ENCODE peak calls at places on chromosomes 3 and 15, in four cellular contexts. One of them, this sample, is unnamed.

GRCh38 chr3:23019596-23020300 is 183.4 kb upstream of the UBE2E2 start:
- DNase-seq in IMR-90: no peak
- DNase-seq in H1: no peak
- DNase-seq in H9: no peak
- DNase-seq in this sample: peak

GRCh38 chr15:72339777-72340177 is 19.8 kb upstream of the CELF6 start:
- DNase-seq in H9: no peak
- DNase-seq in IMR-90: peak
- DNase-seq in H1: no peak
- DNase-seq in this sample: no peak

GRCh38 chr3:71753716-71754609 is at the start of gene GPR27:
- DNase-seq in H1: no peak
- DNase-seq in H9: peak
- DNase-seq in IMR-90: peak
- DNase-seq in this sample: peak

GRCh38 chr3:100813828-100814227 is 104.5 kb downstream of the TFG start:
- DNase-seq in IMR-90: peak
- DNase-seq in H1: no peak
- DNase-seq in H9: no peak
- DNase-seq in this sample: no peak

GRCh38 chr3:139611540-139611939 is 66.2 kb downstream of the NMNAT3 start:
- DNase-seq in IMR-90: no peak
- DNase-seq in H9: no peak
- DNase-seq in H1: no peak
- DNase-seq in this sample: no peak

GRCh38 chr15:25091421-25092158 is 136.8 kb downstream of the SNRPN start:
- DNase-seq in H9: peak
- DNase-seq in IMR-90: no peak
- DNase-seq in H1: no peak
- DNase-seq in this sample: no peak

GRCh38 chr15:69629631-69630161 is 177.1 kb downstream of the RPLP1 start:
- DNase-seq in H9: no peak
- DNase-seq in H1: no peak
- DNase-seq in IMR-90: no peak
- DNase-seq in this sample: no peak

GRCh38 chr15:25933456-25934158 is 70.5 kb upstream of the ATP10A start:
- DNase-seq in IMR-90: peak
- DNase-seq in H1: peak
- DNase-seq in H9: peak
- DNase-seq in this sample: peak

GRCh38 chr3:179526482-179526881 is 36.2 kb upstream of the ACTL6A start:
- DNase-seq in IMR-90: peak
- DNase-seq in H1: no peak
- DNase-seq in H9: no peak
- DNase-seq in this sample: no peak

GRCh38 chr15:83515171-83515570 is 68.0 kb downstream of the SH3GL3 start:
- DNase-seq in H1: no peak
- DNase-seq in IMR-90: no peak
- DNase-seq in H9: no peak
- DNase-seq in this sample: peak

GRCh38 chr3:72728958-72729467 is 119.2 kb downstream of the SHQ1 start:
- DNase-seq in H1: no peak
- DNase-seq in IMR-90: no peak
- DNase-seq in H9: peak
- DNase-seq in this sample: peak

GRCh38 chr15:92044510-92044909 is 191.0 kb downstream of the SLCO3A1 start:
- DNase-seq in H1: no peak
- DNase-seq in H9: no peak
- DNase-seq in IMR-90: no peak
- DNase-seq in this sample: no peak

GRCh38 chr15:36495464-36495863 is 84.0 kb upstream of the CDIN1 start:
- DNase-seq in H9: no peak
- DNase-seq in IMR-90: no peak
- DNase-seq in H1: no peak
- DNase-seq in this sample: no peak

GRCh38 chr3:160195106-160195505 is 30.1 kb upstream of the C3orf80 start:
- DNase-seq in H1: no peak
- DNase-seq in IMR-90: no peak
- DNase-seq in H9: no peak
- DNase-seq in this sample: no peak
- H3K56ac ChIP-seq in H1: no peak
- H3K56ac ChIP-seq in IMR-90: no peak
- H3K56ac ChIP-seq in H9: no peak
- H3K56ac ChIP-seq in this sample: no peak

GRCh38 chr15:57565326-57565725 is 26.4 kb upstream of the MYZAP start:
- DNase-seq in IMR-90: peak
- DNase-seq in H9: peak
- DNase-seq in H1: no peak
- DNase-seq in this sample: no peak
- H4K5ac ChIP-seq in IMR-90: no peak
- H4K5ac ChIP-seq in H9: no peak
- H4K5ac ChIP-seq in H1: no peak
- H4K5ac ChIP-seq in this sample: no peak

GRCh38 chr3:149314807-149315578 is 18.4 kb downstream of the TM4SF18 start:
- DNase-seq in IMR-90: peak
- DNase-seq in H1: no peak
- DNase-seq in H9: no peak
- DNase-seq in this sample: no peak
- H3K56ac ChIP-seq in IMR-90: no peak
- H3K56ac ChIP-seq in H1: no peak
- H3K56ac ChIP-seq in H9: no peak
- H3K56ac ChIP-seq in this sample: no peak

GRCh38 chr3:96803860-96804259 is 10.5 kb upstream of the EPHA6 start:
- DNase-seq in IMR-90: no peak
- DNase-seq in H9: no peak
- DNase-seq in H1: no peak
- DNase-seq in this sample: peak

GRCh38 chr3:96806336-96806735 is 8.1 kb upstream of the EPHA6 start:
- DNase-seq in IMR-90: no peak
- DNase-seq in H9: no peak
- DNase-seq in H1: no peak
- DNase-seq in this sample: no peak
- H4K5ac ChIP-seq in IMR-90: no peak
- H4K5ac ChIP-seq in H9: no peak
- H4K5ac ChIP-seq in H1: no peak
- H4K5ac ChIP-seq in this sample: no peak

GRCh38 chr3:42078686-42079085 is 12.5 kb upstream of the TRAK1 start:
- DNase-seq in H1: no peak
- DNase-seq in H9: peak
- DNase-seq in IMR-90: no peak
- DNase-seq in this sample: peak

GRCh38 chr3:42080452-42080872 is 10.7 kb upstream of the TRAK1 start:
- DNase-seq in H1: no peak
- DNase-seq in IMR-90: peak
- DNase-seq in H9: no peak
- DNase-seq in this sample: peak

GRCh38 chr3:42081814-42082473 is 9.2 kb upstream of the TRAK1 start:
- DNase-seq in H1: no peak
- DNase-seq in H9: no peak
- DNase-seq in IMR-90: no peak
- DNase-seq in this sample: no peak

GRCh38 chr3:42079701-42080323 is 11.3 kb upstream of the TRAK1 start:
- DNase-seq in H1: no peak
- DNase-seq in IMR-90: no peak
- DNase-seq in H9: no peak
- DNase-seq in this sample: no peak

GRCh38 chr3:42077785-42078184 is 13.4 kb upstream of the TRAK1 start:
- DNase-seq in H9: no peak
- DNase-seq in H1: no peak
- DNase-seq in IMR-90: no peak
- DNase-seq in this sample: no peak
- H3K56ac ChIP-seq in H9: no peak
- H3K56ac ChIP-seq in H1: no peak
- H3K56ac ChIP-seq in IMR-90: no peak
- H3K56ac ChIP-seq in this sample: no peak

GRCh38 chr3:161107311-161107710 is 2.2 kb upstream of the B3GALNT1 start:
- DNase-seq in H1: no peak
- DNase-seq in IMR-90: no peak
- DNase-seq in H9: no peak
- DNase-seq in this sample: no peak

GRCh38 chr3:161100994-161101393 is 4.2 kb downstream of the B3GALNT1 start:
- DNase-seq in IMR-90: no peak
- DNase-seq in H9: no peak
- DNase-seq in H1: no peak
- DNase-seq in this sample: no peak

GRCh38 chr3:161104561-161105551 is at the start of gene B3GALNT1:
- DNase-seq in H1: peak
- DNase-seq in IMR-90: peak
- DNase-seq in H9: peak
- DNase-seq in this sample: peak

GRCh38 chr3:161096771-161097367 is 8.3 kb downstream of the B3GALNT1 start:
- DNase-seq in IMR-90: peak
- DNase-seq in H9: peak
- DNase-seq in H1: peak
- DNase-seq in this sample: peak

GRCh38 chr3:161101609-161102008 is 3.5 kb downstream of the B3GALNT1 start:
- DNase-seq in H9: no peak
- DNase-seq in H1: no peak
- DNase-seq in IMR-90: no peak
- DNase-seq in this sample: no peak
- H4K5ac ChIP-seq in H9: no peak
- H4K5ac ChIP-seq in H1: no peak
- H4K5ac ChIP-seq in IMR-90: no peak
- H4K5ac ChIP-seq in this sample: no peak

GRCh38 chr3:74663178-74663577 is 48.7 kb upstream of the CNTN3 start:
- DNase-seq in IMR-90: no peak
- DNase-seq in H1: no peak
- DNase-seq in H9: no peak
- DNase-seq in this sample: no peak

DNA sequence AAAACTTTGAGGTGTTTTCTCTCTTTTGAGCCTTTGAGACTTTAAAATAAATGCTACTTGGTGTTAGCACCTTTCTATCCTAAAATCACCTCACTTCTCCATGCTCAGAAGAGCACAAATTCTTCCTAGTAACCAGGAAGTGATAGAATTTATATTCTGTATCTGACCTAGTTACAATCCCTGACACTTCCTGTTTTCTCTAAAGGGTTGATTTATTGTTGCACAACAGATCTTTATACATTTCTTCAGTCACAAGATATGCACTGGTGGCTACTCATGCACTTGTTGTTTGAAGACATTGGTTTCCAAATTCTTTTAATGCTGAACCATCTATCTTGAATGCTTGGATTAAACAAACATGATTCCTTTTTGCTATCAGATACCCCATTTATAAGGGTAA is 47.2 kb upstream of the CNTN3 start:
- DNase-seq in H1: no peak
- DNase-seq in H9: no peak
- DNase-seq in IMR-90: no peak
- DNase-seq in this sample: no peak
- H3K56ac ChIP-seq in H1: no peak
- H3K56ac ChIP-seq in H9: no peak
- H3K56ac ChIP-seq in IMR-90: no peak
- H3K56ac ChIP-seq in this sample: no peak

DNA sequence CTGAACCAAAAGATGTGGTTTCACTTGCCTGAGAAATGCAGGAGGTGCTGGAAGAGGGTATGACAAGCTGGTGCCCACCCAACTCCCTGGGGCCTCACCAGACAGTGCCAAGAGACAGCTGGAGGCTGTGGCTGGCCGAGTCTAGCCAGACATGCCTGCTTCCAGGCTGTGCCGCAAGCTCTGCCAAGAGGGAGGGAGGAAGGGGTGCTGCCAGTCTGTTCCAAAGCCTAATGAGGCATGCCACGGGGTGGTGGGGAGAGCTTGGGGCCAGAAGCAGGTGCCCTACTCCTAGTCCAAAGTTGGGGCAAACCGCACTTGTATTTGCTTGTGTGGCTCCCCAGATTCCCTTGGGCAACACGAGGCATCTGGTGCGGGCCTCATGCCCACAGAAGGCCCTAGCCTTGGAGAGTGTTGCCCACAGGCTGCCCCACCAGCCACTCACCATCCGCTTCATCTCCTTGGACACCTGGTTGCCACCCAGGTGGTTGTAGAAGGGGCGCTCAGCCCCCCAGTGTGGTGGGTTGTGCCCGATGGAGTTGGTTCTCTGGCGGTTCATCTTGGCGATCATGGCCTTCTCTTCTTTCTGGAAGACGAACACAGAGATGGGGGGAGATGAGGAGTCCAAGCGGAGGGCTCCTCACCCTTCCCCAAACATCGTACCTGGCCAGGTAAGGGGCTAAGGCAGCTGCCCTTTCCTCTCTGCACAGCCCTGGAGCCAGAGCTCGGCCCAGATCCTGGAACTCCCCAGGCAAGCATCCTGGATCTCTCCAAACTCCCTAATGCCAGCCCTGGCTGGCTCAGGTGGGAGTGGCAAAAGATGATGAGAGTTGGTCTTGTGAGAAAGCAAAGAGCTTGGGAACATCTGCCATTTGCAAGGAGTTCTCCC is 123.4 kb downstream of the SEC22A start:
- DNase-seq in H9: no peak
- DNase-seq in IMR-90: no peak
- DNase-seq in H1: no peak
- DNase-seq in this sample: no peak
- H4K5ac ChIP-seq in H9: no peak
- H4K5ac ChIP-seq in IMR-90: no peak
- H4K5ac ChIP-seq in H1: no peak
- H4K5ac ChIP-seq in this sample: no peak

DNA sequence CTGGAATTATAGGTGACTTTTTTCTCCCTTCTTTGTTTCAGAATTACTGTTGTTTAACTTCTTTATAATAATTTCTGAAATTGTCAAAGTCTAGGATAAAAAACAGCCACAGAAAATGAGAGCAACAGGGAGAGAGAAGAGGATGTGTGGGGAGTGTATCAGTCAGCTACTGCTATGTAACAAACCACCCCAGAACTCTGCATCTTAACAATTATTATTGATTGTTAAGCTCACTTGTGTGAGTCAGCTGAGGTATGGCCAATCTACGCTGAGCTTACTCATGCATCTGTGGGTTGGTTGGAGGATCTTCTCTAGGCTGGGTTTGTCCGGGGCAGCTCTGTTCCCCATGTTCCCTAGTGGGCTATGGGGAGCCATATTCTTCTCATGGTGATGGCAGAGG is 43.7 kb upstream of the CDV3 start:
- DNase-seq in IMR-90: no peak
- DNase-seq in H9: no peak
- DNase-seq in H1: no peak
- DNase-seq in this sample: no peak
- H3K56ac ChIP-seq in IMR-90: no peak
- H3K56ac ChIP-seq in H9: no peak
- H3K56ac ChIP-seq in H1: no peak
- H3K56ac ChIP-seq in this sample: no peak

This sample was measured in mesendoderm.